ENCODE peak calls at places on chromosomes 2 and 18, in seven cellular contexts. F is HFFc6, L is MM.1S, Y is fibroblast of mammary gland, T is endothelial cell, K is BE2C, H is tibial artery. Q is an unnamed sample.

GRCh38 chr2:112480540-112481049 is 1.4 kb upstream of the TTL start:
- DNase-seq in Y (no peak), F (no peak), L (peak; percentile 12), H (no peak), T (no peak), K (peak; percentile 8), Q (peak; percentile 5)

GRCh38 chr2:130372833-130373807 is 17.3 kb downstream of the PTPN18 start:
- DNase-seq in Y (no peak), T (no peak), F (no peak), K (no peak), L (no peak), H (no peak), Q (no peak)

GRCh38 chr2:96152301-96153165 is 7.3 kb upstream of the DUSP2 start:
- DNase-seq in H (peak; percentile 45), K (no peak), Y (no peak), F (no peak), L (no peak), T (no peak), Q (no peak)

GRCh38 chr18:13381907-13382682 is 163.5 kb downstream of the LDLRAD4 start:
- DNase-seq in L (peak; percentile 54), H (peak; percentile 86), T (peak; percentile 23), Y (peak; percentile 57), K (no peak), F (no peak), Q (peak; percentile 30)

GRCh38 chr2:201139836-201140599 is 24.1 kb downstream of the CFLAR start:
- DNase-seq in Y (no peak), F (no peak), L (no peak), K (no peak), H (no peak), T (no peak), Q (no peak)

GRCh38 chr2:239425496-239426098 is 24.8 kb upstream of the HDAC4 start:
- DNase-seq in K (no peak), F (no peak), H (no peak), Y (no peak), T (no peak), L (no peak), Q (no peak)

GRCh38 chr2:165508927-165509326 is 39.4 kb downstream of the CSRNP3 start:
- DNase-seq in T (no peak), F (no peak), H (no peak), L (no peak), Y (peak; percentile 9), K (no peak), Q (no peak)

GRCh38 chr2:85926931-85927527 is 38.2 kb upstream of the ST3GAL5 start:
- DNase-seq in H (no peak), K (no peak), L (no peak), Y (peak; percentile 51), T (no peak), F (no peak), Q (no peak)

GRCh38 chr2:140454717-140455116 is 1674.5 kb upstream of the NXPH2 start:
- DNase-seq in F (peak; percentile 3), K (no peak), T (no peak), Y (peak; percentile 78), L (no peak), H (no peak), Q (no peak)

GRCh38 chr18:62486290-62486964 is 36.4 kb upstream of the ZCCHC2 start:
- DNase-seq in F (peak; percentile 23), H (no peak), T (no peak), Y (peak; percentile 62), L (no peak), K (no peak), Q (no peak)

GRCh38 chr18:28728891-28729290 is 552.0 kb upstream of the CDH2 start:
- DNase-seq in F (peak; percentile 23), H (no peak), K (no peak), T (no peak), Y (peak; percentile 27), L (no peak), Q (no peak)

GRCh38 chr2:174544802-174545201 is 52.8 kb downstream of the WIPF1 start:
- DNase-seq in L (no peak), T (no peak), H (no peak), Y (no peak), F (no peak), K (no peak), Q (no peak)

GRCh38 chr2:71610671-71611070 is 157.3 kb downstream of the DYSF start:
- DNase-seq in K (no peak), F (no peak), H (peak; percentile 34), L (no peak), T (no peak), Y (no peak), Q (no peak)

GRCh38 chr2:46780801-46781445 is 134.7 kb downstream of the MCFD2 start:
- DNase-seq in H (peak; percentile 66), F (no peak), K (peak; percentile 85), T (peak; percentile 18), Y (no peak), L (no peak), Q (peak; percentile 49)

GRCh38 chr2:25979006-25979405 is 3.3 kb downstream of the KIF3C start:
- DNase-seq in K (no peak), H (no peak), F (no peak), Y (peak; percentile 21), T (no peak), L (no peak), Q (no peak)

GRCh38 chr18:46916551-46917107 is 678 bp downstream of the PIAS2 start:
- DNase-seq in K (no peak), F (peak; percentile 16), Y (peak; percentile 37), L (peak; percentile 48), H (no peak), T (no peak), Q (no peak)

GRCh38 chr2:59177748-59178147 is 936.6 kb upstream of the FANCL start:
- DNase-seq in F (no peak), T (no peak), Y (no peak), L (no peak), H (no peak), K (no peak), Q (no peak)

GRCh38 chr2:164015328-164016123 is 279.7 kb upstream of the FIGN start:
- DNase-seq in T (no peak), Y (peak; percentile 24), K (no peak), H (no peak), F (no peak), L (no peak), Q (peak; percentile 54)

GRCh38 chr18:57441395-57441794 is 6.2 kb downstream of the ONECUT2 start:
- DNase-seq in F (no peak), Y (peak; percentile 68), K (no peak), T (no peak), L (no peak), H (no peak), Q (peak; percentile 57)

GRCh38 chr2:202049840-202050239 is 16.2 kb downstream of the FZD7 start:
- DNase-seq in Y (no peak), T (no peak), F (no peak), K (no peak), H (no peak), L (no peak), Q (no peak)

GRCh38 chr2:101150306-101151140 is 659 bp downstream of the TBC1D8 start:
- DNase-seq in T (peak; percentile 45), L (peak; percentile 16), K (peak; percentile 25), F (no peak), H (peak; percentile 73), Y (no peak), Q (peak; percentile 43)

GRCh38 chr2:38540580-38541290 is 62.0 kb downstream of the HNRNPLL start:
- DNase-seq in F (no peak), T (no peak), K (no peak), Y (no peak), L (no peak), H (no peak), Q (no peak)

GRCh38 chr2:121699421-121700328 is 37.0 kb downstream of the NIFK start:
- DNase-seq in L (no peak), F (peak; percentile 80), H (no peak), T (no peak), Y (peak; percentile 88), K (no peak), Q (no peak)

GRCh38 chr2:96315400-96316071 is 9.6 kb upstream of the ITPRIPL1 start:
- DNase-seq in Y (peak; percentile 76), H (peak; percentile 38), T (no peak), L (no peak), F (peak; percentile 92), K (no peak), Q (no peak)

GRCh38 chr2:184596819-184597411 is 1.4 kb upstream of the ZNF804A start:
- DNase-seq in Y (peak; percentile 50), L (peak; percentile 54), F (peak; percentile 57), K (no peak), H (no peak), T (no peak), Q (no peak)
- TF ChIP-seq CTCF in Y (no peak), L (peak; percentile 47), F (no peak), K (peak; percentile 38), H (no peak), T (no peak), Q (no peak)

GRCh38 chr2:215876139-215876936 is 137.0 kb downstream of the MREG start:
- DNase-seq in T (no peak), F (no peak), Y (no peak), H (no peak), L (no peak), K (no peak), Q (no peak)
- TF ChIP-seq CTCF in T (no peak), F (no peak), Y (no peak), H (no peak), L (no peak), K (no peak), Q (no peak)

GRCh38 chr18:52992041-52992440 is 652.0 kb downstream of the DCC start:
- DNase-seq in Y (no peak), F (no peak), K (peak; percentile 9), L (no peak), H (no peak), T (peak; percentile 36), Q (no peak)
- TF ChIP-seq CTCF in Y (no peak), F (no peak), K (peak; percentile 30), L (peak; percentile 22), H (no peak), T (no peak), Q (peak; percentile 22)

DNA sequence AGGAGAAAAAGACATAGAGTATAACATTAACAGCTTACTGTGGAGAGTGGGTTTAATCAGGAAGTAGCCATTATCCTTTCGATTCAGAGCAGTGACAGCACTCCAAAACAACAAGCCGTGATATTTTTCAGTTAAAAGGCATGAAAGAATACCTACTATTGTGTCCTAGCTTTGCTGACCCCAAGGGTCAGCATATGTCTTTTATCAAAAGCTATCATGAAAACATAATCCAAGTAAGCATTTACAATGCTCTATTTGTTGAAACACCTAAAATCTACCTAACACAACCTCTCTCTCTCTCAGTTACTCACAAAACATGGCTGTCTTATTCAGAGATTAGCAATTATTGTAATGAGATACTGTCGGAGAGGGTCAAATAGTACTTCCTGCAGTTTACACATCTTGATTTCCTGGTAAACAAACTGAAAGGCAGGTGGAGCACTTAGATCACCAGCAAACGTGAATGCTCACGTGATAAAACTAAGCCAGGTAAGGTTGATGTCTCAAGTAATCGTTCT is 100.0 kb downstream of the BAZ2B start:
- DNase-seq in T (no peak), K (no peak), L (peak; percentile 88), F (peak; percentile 8), Y (peak; percentile 58), H (no peak), Q (no peak)
- TF ChIP-seq CTCF in T (no peak), K (no peak), L (peak; percentile 27), F (no peak), Y (no peak), H (no peak), Q (no peak)